ENCODE peak calls at places on chromosomes 1 and 21, in eight cellular contexts. One of them, this sample, is unnamed.
A peak's percentile ranks its signal among the peaks of the same experiment; 100 is the strongest.

GRCh38 chr1:110408488-110408887 is 994 bp upstream of the LAMTOR5 start:
- DNase-seq in cardiac fibroblast: no peak
- DNase-seq in frontal cortex: no peak
- DNase-seq in stimulated activated effector memory CD8-positive, alpha-beta T cell treated with anti-CD3 and anti-CD28 coated beads, Interleukin-12 subunit alpha, Interleukin-12 subunit beta, amount 100 ng/mL, for 72 hours: no peak
- DNase-seq in activated T-cell treated with anti-CD3 and anti-CD28 coated beads, Interleukin-2, amount 50 U/mL, for 24 hours: no peak
- DNase-seq in fibroblast of gingiva: no peak
- DNase-seq in left kidney: no peak
- DNase-seq in lower lobe of right lung: no peak
- DNase-seq in this sample: no peak

GRCh38 chr1:166925791-166926483 is 49.4 kb downstream of the ILDR2 start:
- DNase-seq in left kidney: peak; percentile 82
- DNase-seq in stimulated activated effector memory CD8-positive, alpha-beta T cell treated with anti-CD3 and anti-CD28 coated beads, Interleukin-12 subunit alpha, Interleukin-12 subunit beta, amount 100 ng/mL, for 72 hours: no peak
- DNase-seq in frontal cortex: no peak
- DNase-seq in activated T-cell treated with anti-CD3 and anti-CD28 coated beads, Interleukin-2, amount 50 U/mL, for 24 hours: no peak
- DNase-seq in lower lobe of right lung: no peak
- DNase-seq in cardiac fibroblast: peak; percentile 41
- DNase-seq in fibroblast of gingiva: no peak
- DNase-seq in this sample: no peak

GRCh38 chr1:164475834-164476233 is 83.2 kb upstream of the PBX1 start:
- DNase-seq in stimulated activated effector memory CD8-positive, alpha-beta T cell treated with anti-CD3 and anti-CD28 coated beads, Interleukin-12 subunit alpha, Interleukin-12 subunit beta, amount 100 ng/mL, for 72 hours: no peak
- DNase-seq in left kidney: no peak
- DNase-seq in frontal cortex: no peak
- DNase-seq in cardiac fibroblast: no peak
- DNase-seq in activated T-cell treated with anti-CD3 and anti-CD28 coated beads, Interleukin-2, amount 50 U/mL, for 24 hours: no peak
- DNase-seq in lower lobe of right lung: no peak
- DNase-seq in fibroblast of gingiva: no peak
- DNase-seq in this sample: no peak

GRCh38 chr1:9080704-9081291 is 11.4 kb upstream of the SLC2A5 start:
- DNase-seq in cardiac fibroblast: no peak
- DNase-seq in fibroblast of gingiva: no peak
- DNase-seq in left kidney: no peak
- DNase-seq in lower lobe of right lung: no peak
- DNase-seq in stimulated activated effector memory CD8-positive, alpha-beta T cell treated with anti-CD3 and anti-CD28 coated beads, Interleukin-12 subunit alpha, Interleukin-12 subunit beta, amount 100 ng/mL, for 72 hours: no peak
- DNase-seq in frontal cortex: no peak
- DNase-seq in activated T-cell treated with anti-CD3 and anti-CD28 coated beads, Interleukin-2, amount 50 U/mL, for 24 hours: no peak
- DNase-seq in this sample: no peak

GRCh38 chr1:8133190-8133589 is 107.1 kb upstream of the ERRFI1 start:
- DNase-seq in stimulated activated effector memory CD8-positive, alpha-beta T cell treated with anti-CD3 and anti-CD28 coated beads, Interleukin-12 subunit alpha, Interleukin-12 subunit beta, amount 100 ng/mL, for 72 hours: no peak
- DNase-seq in activated T-cell treated with anti-CD3 and anti-CD28 coated beads, Interleukin-2, amount 50 U/mL, for 24 hours: no peak
- DNase-seq in left kidney: no peak
- DNase-seq in frontal cortex: no peak
- DNase-seq in fibroblast of gingiva: peak; percentile 10
- DNase-seq in lower lobe of right lung: no peak
- DNase-seq in cardiac fibroblast: peak; percentile 42
- DNase-seq in this sample: no peak

GRCh38 chr1:39141925-39142324 is 62.6 kb upstream of the MACF1 start:
- DNase-seq in fibroblast of gingiva: peak; percentile 71
- DNase-seq in frontal cortex: no peak
- DNase-seq in cardiac fibroblast: peak; percentile 82
- DNase-seq in stimulated activated effector memory CD8-positive, alpha-beta T cell treated with anti-CD3 and anti-CD28 coated beads, Interleukin-12 subunit alpha, Interleukin-12 subunit beta, amount 100 ng/mL, for 72 hours: no peak
- DNase-seq in left kidney: peak; percentile 46
- DNase-seq in activated T-cell treated with anti-CD3 and anti-CD28 coated beads, Interleukin-2, amount 50 U/mL, for 24 hours: no peak
- DNase-seq in lower lobe of right lung: no peak
- DNase-seq in this sample: no peak

GRCh38 chr1:116902718-116903390 is 6.9 kb upstream of the PTGFRN start:
- DNase-seq in left kidney: no peak
- DNase-seq in lower lobe of right lung: no peak
- DNase-seq in fibroblast of gingiva: no peak
- DNase-seq in cardiac fibroblast: no peak
- DNase-seq in frontal cortex: no peak
- DNase-seq in stimulated activated effector memory CD8-positive, alpha-beta T cell treated with anti-CD3 and anti-CD28 coated beads, Interleukin-12 subunit alpha, Interleukin-12 subunit beta, amount 100 ng/mL, for 72 hours: no peak
- DNase-seq in activated T-cell treated with anti-CD3 and anti-CD28 coated beads, Interleukin-2, amount 50 U/mL, for 24 hours: no peak
- DNase-seq in this sample: no peak

GRCh38 chr1:221439008-221439733 is 302.7 kb downstream of the DUSP10 start:
- DNase-seq in lower lobe of right lung: no peak
- DNase-seq in frontal cortex: no peak
- DNase-seq in fibroblast of gingiva: peak; percentile 31
- DNase-seq in stimulated activated effector memory CD8-positive, alpha-beta T cell treated with anti-CD3 and anti-CD28 coated beads, Interleukin-12 subunit alpha, Interleukin-12 subunit beta, amount 100 ng/mL, for 72 hours: peak; percentile 73
- DNase-seq in cardiac fibroblast: peak; percentile 58
- DNase-seq in activated T-cell treated with anti-CD3 and anti-CD28 coated beads, Interleukin-2, amount 50 U/mL, for 24 hours: peak; percentile 57
- DNase-seq in left kidney: no peak
- DNase-seq in this sample: peak; percentile 67

GRCh38 chr1:19360026-19360813 is 48.1 kb downstream of the SLC66A1 start:
- DNase-seq in lower lobe of right lung: no peak
- DNase-seq in stimulated activated effector memory CD8-positive, alpha-beta T cell treated with anti-CD3 and anti-CD28 coated beads, Interleukin-12 subunit alpha, Interleukin-12 subunit beta, amount 100 ng/mL, for 72 hours: no peak
- DNase-seq in left kidney: peak; percentile 67
- DNase-seq in activated T-cell treated with anti-CD3 and anti-CD28 coated beads, Interleukin-2, amount 50 U/mL, for 24 hours: no peak
- DNase-seq in cardiac fibroblast: no peak
- DNase-seq in frontal cortex: no peak
- DNase-seq in fibroblast of gingiva: no peak
- DNase-seq in this sample: no peak

GRCh38 chr1:31843506-31843905 is 27.7 kb upstream of the SPOCD1 start:
- DNase-seq in activated T-cell treated with anti-CD3 and anti-CD28 coated beads, Interleukin-2, amount 50 U/mL, for 24 hours: no peak
- DNase-seq in left kidney: no peak
- DNase-seq in cardiac fibroblast: peak; percentile 59
- DNase-seq in lower lobe of right lung: no peak
- DNase-seq in frontal cortex: no peak
- DNase-seq in stimulated activated effector memory CD8-positive, alpha-beta T cell treated with anti-CD3 and anti-CD28 coated beads, Interleukin-12 subunit alpha, Interleukin-12 subunit beta, amount 100 ng/mL, for 72 hours: no peak
- DNase-seq in fibroblast of gingiva: peak; percentile 92
- DNase-seq in this sample: no peak

GRCh38 chr1:36133484-36133883 is 8.5 kb upstream of the COL8A2 start:
- DNase-seq in cardiac fibroblast: peak; percentile 96
- DNase-seq in fibroblast of gingiva: peak; percentile 93
- DNase-seq in stimulated activated effector memory CD8-positive, alpha-beta T cell treated with anti-CD3 and anti-CD28 coated beads, Interleukin-12 subunit alpha, Interleukin-12 subunit beta, amount 100 ng/mL, for 72 hours: no peak
- DNase-seq in frontal cortex: no peak
- DNase-seq in left kidney: no peak
- DNase-seq in activated T-cell treated with anti-CD3 and anti-CD28 coated beads, Interleukin-2, amount 50 U/mL, for 24 hours: no peak
- DNase-seq in lower lobe of right lung: no peak
- DNase-seq in this sample: no peak

GRCh38 chr21:15204887-15205286 is 140.1 kb upstream of the NRIP1 start:
- DNase-seq in left kidney: no peak
- DNase-seq in fibroblast of gingiva: no peak
- DNase-seq in frontal cortex: no peak
- DNase-seq in activated T-cell treated with anti-CD3 and anti-CD28 coated beads, Interleukin-2, amount 50 U/mL, for 24 hours: no peak
- DNase-seq in cardiac fibroblast: no peak
- DNase-seq in lower lobe of right lung: no peak
- DNase-seq in stimulated activated effector memory CD8-positive, alpha-beta T cell treated with anti-CD3 and anti-CD28 coated beads, Interleukin-12 subunit alpha, Interleukin-12 subunit beta, amount 100 ng/mL, for 72 hours: no peak
- DNase-seq in this sample: no peak

GRCh38 chr1:67572217-67572593 is 112.8 kb upstream of the GADD45A start:
- DNase-seq in cardiac fibroblast: no peak
- DNase-seq in left kidney: no peak
- DNase-seq in fibroblast of gingiva: no peak
- DNase-seq in activated T-cell treated with anti-CD3 and anti-CD28 coated beads, Interleukin-2, amount 50 U/mL, for 24 hours: no peak
- DNase-seq in stimulated activated effector memory CD8-positive, alpha-beta T cell treated with anti-CD3 and anti-CD28 coated beads, Interleukin-12 subunit alpha, Interleukin-12 subunit beta, amount 100 ng/mL, for 72 hours: no peak
- DNase-seq in frontal cortex: no peak
- DNase-seq in lower lobe of right lung: no peak
- DNase-seq in this sample: no peak

GRCh38 chr1:153882296-153882912 is 40.4 kb downstream of the GATAD2B start:
- DNase-seq in stimulated activated effector memory CD8-positive, alpha-beta T cell treated with anti-CD3 and anti-CD28 coated beads, Interleukin-12 subunit alpha, Interleukin-12 subunit beta, amount 100 ng/mL, for 72 hours: no peak
- DNase-seq in cardiac fibroblast: no peak
- DNase-seq in left kidney: no peak
- DNase-seq in fibroblast of gingiva: no peak
- DNase-seq in lower lobe of right lung: no peak
- DNase-seq in activated T-cell treated with anti-CD3 and anti-CD28 coated beads, Interleukin-2, amount 50 U/mL, for 24 hours: no peak
- DNase-seq in frontal cortex: no peak
- DNase-seq in this sample: no peak

GRCh38 chr21:42545317-42545716 is 31.7 kb downstream of the SLC37A1 start:
- DNase-seq in activated T-cell treated with anti-CD3 and anti-CD28 coated beads, Interleukin-2, amount 50 U/mL, for 24 hours: no peak
- DNase-seq in fibroblast of gingiva: no peak
- DNase-seq in frontal cortex: no peak
- DNase-seq in cardiac fibroblast: no peak
- DNase-seq in left kidney: peak; percentile 60
- DNase-seq in stimulated activated effector memory CD8-positive, alpha-beta T cell treated with anti-CD3 and anti-CD28 coated beads, Interleukin-12 subunit alpha, Interleukin-12 subunit beta, amount 100 ng/mL, for 72 hours: no peak
- DNase-seq in lower lobe of right lung: no peak
- DNase-seq in this sample: no peak

GRCh38 chr1:28115267-28115666 is 26.9 kb upstream of the EYA3 start:
- DNase-seq in fibroblast of gingiva: no peak
- DNase-seq in frontal cortex: no peak
- DNase-seq in left kidney: no peak
- DNase-seq in cardiac fibroblast: peak; percentile 23
- DNase-seq in stimulated activated effector memory CD8-positive, alpha-beta T cell treated with anti-CD3 and anti-CD28 coated beads, Interleukin-12 subunit alpha, Interleukin-12 subunit beta, amount 100 ng/mL, for 72 hours: peak; percentile 69
- DNase-seq in activated T-cell treated with anti-CD3 and anti-CD28 coated beads, Interleukin-2, amount 50 U/mL, for 24 hours: peak; percentile 46
- DNase-seq in lower lobe of right lung: peak; percentile 69
- DNase-seq in this sample: peak; percentile 59

GRCh38 chr1:234696986-234697385 is 87.0 kb upstream of the IRF2BP2 start:
- DNase-seq in activated T-cell treated with anti-CD3 and anti-CD28 coated beads, Interleukin-2, amount 50 U/mL, for 24 hours: no peak
- DNase-seq in left kidney: no peak
- DNase-seq in lower lobe of right lung: no peak
- DNase-seq in fibroblast of gingiva: peak; percentile 26
- DNase-seq in stimulated activated effector memory CD8-positive, alpha-beta T cell treated with anti-CD3 and anti-CD28 coated beads, Interleukin-12 subunit alpha, Interleukin-12 subunit beta, amount 100 ng/mL, for 72 hours: no peak
- DNase-seq in frontal cortex: no peak
- DNase-seq in cardiac fibroblast: peak; percentile 64
- DNase-seq in this sample: no peak

GRCh38 chr1:174291059-174291458 is 131.7 kb downstream of the RABGAP1L start:
- DNase-seq in left kidney: no peak
- DNase-seq in lower lobe of right lung: no peak
- DNase-seq in frontal cortex: no peak
- DNase-seq in stimulated activated effector memory CD8-positive, alpha-beta T cell treated with anti-CD3 and anti-CD28 coated beads, Interleukin-12 subunit alpha, Interleukin-12 subunit beta, amount 100 ng/mL, for 72 hours: no peak
- DNase-seq in cardiac fibroblast: no peak
- DNase-seq in activated T-cell treated with anti-CD3 and anti-CD28 coated beads, Interleukin-2, amount 50 U/mL, for 24 hours: no peak
- DNase-seq in fibroblast of gingiva: no peak
- DNase-seq in this sample: no peak

GRCh38 chr1:192747942-192748341 is 60.9 kb upstream of the RGS2 start:
- DNase-seq in lower lobe of right lung: no peak
- DNase-seq in left kidney: no peak
- DNase-seq in frontal cortex: no peak
- DNase-seq in stimulated activated effector memory CD8-positive, alpha-beta T cell treated with anti-CD3 and anti-CD28 coated beads, Interleukin-12 subunit alpha, Interleukin-12 subunit beta, amount 100 ng/mL, for 72 hours: no peak
- DNase-seq in cardiac fibroblast: peak; percentile 71
- DNase-seq in fibroblast of gingiva: peak; percentile 39
- DNase-seq in activated T-cell treated with anti-CD3 and anti-CD28 coated beads, Interleukin-2, amount 50 U/mL, for 24 hours: no peak
- DNase-seq in this sample: no peak

GRCh38 chr1:1361233-1361981 is 3.1 kb upstream of the MXRA8 start:
- DNase-seq in stimulated activated effector memory CD8-positive, alpha-beta T cell treated with anti-CD3 and anti-CD28 coated beads, Interleukin-12 subunit alpha, Interleukin-12 subunit beta, amount 100 ng/mL, for 72 hours: no peak
- DNase-seq in cardiac fibroblast: no peak
- DNase-seq in lower lobe of right lung: no peak
- DNase-seq in left kidney: no peak
- DNase-seq in activated T-cell treated with anti-CD3 and anti-CD28 coated beads, Interleukin-2, amount 50 U/mL, for 24 hours: no peak
- DNase-seq in frontal cortex: no peak
- DNase-seq in fibroblast of gingiva: no peak
- DNase-seq in this sample: no peak

GRCh38 chr1:203124546-203125317 is 2.8 kb upstream of the ADORA1 start:
- DNase-seq in stimulated activated effector memory CD8-positive, alpha-beta T cell treated with anti-CD3 and anti-CD28 coated beads, Interleukin-12 subunit alpha, Interleukin-12 subunit beta, amount 100 ng/mL, for 72 hours: no peak
- DNase-seq in cardiac fibroblast: peak; percentile 36
- DNase-seq in lower lobe of right lung: no peak
- DNase-seq in fibroblast of gingiva: no peak
- DNase-seq in activated T-cell treated with anti-CD3 and anti-CD28 coated beads, Interleukin-2, amount 50 U/mL, for 24 hours: no peak
- DNase-seq in frontal cortex: no peak
- DNase-seq in left kidney: no peak
- DNase-seq in this sample: no peak

GRCh38 chr1:92444351-92444750 is 42.4 kb downstream of the GFI1 start:
- DNase-seq in lower lobe of right lung: no peak
- DNase-seq in stimulated activated effector memory CD8-positive, alpha-beta T cell treated with anti-CD3 and anti-CD28 coated beads, Interleukin-12 subunit alpha, Interleukin-12 subunit beta, amount 100 ng/mL, for 72 hours: no peak
- DNase-seq in fibroblast of gingiva: no peak
- DNase-seq in cardiac fibroblast: peak; percentile 36
- DNase-seq in activated T-cell treated with anti-CD3 and anti-CD28 coated beads, Interleukin-2, amount 50 U/mL, for 24 hours: no peak
- DNase-seq in frontal cortex: no peak
- DNase-seq in left kidney: no peak
- DNase-seq in this sample: no peak

GRCh38 chr1:41726899-41727748 is 191.6 kb downstream of the HIVEP3 start:
- DNase-seq in lower lobe of right lung: peak; percentile 88
- DNase-seq in stimulated activated effector memory CD8-positive, alpha-beta T cell treated with anti-CD3 and anti-CD28 coated beads, Interleukin-12 subunit alpha, Interleukin-12 subunit beta, amount 100 ng/mL, for 72 hours: peak; percentile 75
- DNase-seq in left kidney: no peak
- DNase-seq in frontal cortex: no peak
- DNase-seq in activated T-cell treated with anti-CD3 and anti-CD28 coated beads, Interleukin-2, amount 50 U/mL, for 24 hours: peak; percentile 65
- DNase-seq in cardiac fibroblast: no peak
- DNase-seq in fibroblast of gingiva: no peak
- DNase-seq in this sample: peak; percentile 71

GRCh38 chr1:115036814-115037535 is 7.3 kb downstream of the TSHB start:
- DNase-seq in cardiac fibroblast: no peak
- DNase-seq in lower lobe of right lung: no peak
- DNase-seq in frontal cortex: no peak
- DNase-seq in activated T-cell treated with anti-CD3 and anti-CD28 coated beads, Interleukin-2, amount 50 U/mL, for 24 hours: no peak
- DNase-seq in stimulated activated effector memory CD8-positive, alpha-beta T cell treated with anti-CD3 and anti-CD28 coated beads, Interleukin-12 subunit alpha, Interleukin-12 subunit beta, amount 100 ng/mL, for 72 hours: no peak
- DNase-seq in left kidney: no peak
- DNase-seq in fibroblast of gingiva: no peak
- DNase-seq in this sample: no peak

GRCh38 chr1:219555031-219555667 is 57.8 kb downstream of the ZC3H11B start:
- DNase-seq in stimulated activated effector memory CD8-positive, alpha-beta T cell treated with anti-CD3 and anti-CD28 coated beads, Interleukin-12 subunit alpha, Interleukin-12 subunit beta, amount 100 ng/mL, for 72 hours: no peak
- DNase-seq in cardiac fibroblast: peak; percentile 36
- DNase-seq in fibroblast of gingiva: peak; percentile 65
- DNase-seq in activated T-cell treated with anti-CD3 and anti-CD28 coated beads, Interleukin-2, amount 50 U/mL, for 24 hours: no peak
- DNase-seq in frontal cortex: peak; percentile 9
- DNase-seq in left kidney: peak; percentile 33
- DNase-seq in lower lobe of right lung: no peak
- DNase-seq in this sample: no peak

GRCh38 chr1:5843521-5844096 is 148.6 kb downstream of the NPHP4 start:
- DNase-seq in lower lobe of right lung: no peak
- DNase-seq in cardiac fibroblast: no peak
- DNase-seq in left kidney: no peak
- DNase-seq in fibroblast of gingiva: no peak
- DNase-seq in stimulated activated effector memory CD8-positive, alpha-beta T cell treated with anti-CD3 and anti-CD28 coated beads, Interleukin-12 subunit alpha, Interleukin-12 subunit beta, amount 100 ng/mL, for 72 hours: no peak
- DNase-seq in activated T-cell treated with anti-CD3 and anti-CD28 coated beads, Interleukin-2, amount 50 U/mL, for 24 hours: no peak
- DNase-seq in frontal cortex: no peak
- DNase-seq in this sample: no peak

This sample was measured in activated CD8-positive, alpha-beta memory T cell treated with anti-CD3 and anti-CD28 coated beads, Interleukin-2, amount 50 U/mL, for 48 hours.